ENCODE peak calls at places on chromosomes 6 and 20, in four cellular contexts. F is H1, S is IMR-90, H is mesendoderm. T is an unnamed sample.

GRCh38 chr6:53628354-53629119 is 37.0 kb downstream of the KLHL31 start:
- DNase-seq in H (no peak), S (peak; percentile 58), F (no peak), T (no peak)

GRCh38 chr6:36383608-36384007 is 3.9 kb downstream of the ETV7 start:
- DNase-seq in H (no peak), F (no peak), S (no peak), T (no peak)

GRCh38 chr6:16602035-16602434 is 159.2 kb downstream of the ATXN1 start:
- DNase-seq in H (no peak), S (no peak), F (no peak), T (no peak)

GRCh38 chr6:4460595-4461475 is 315.4 kb upstream of the CDYL start:
- DNase-seq in H (no peak), S (peak; percentile 44), F (no peak), T (no peak)

GRCh38 chr6:22113046-22113766 is 183.6 kb downstream of the PRL start:
- DNase-seq in F (no peak), S (peak; percentile 100), H (no peak), T (no peak)

GRCh38 chr20:38806855-38807655 is 1.6 kb downstream of the PPP1R16B start:
- DNase-seq in H (peak; percentile 15), S (no peak), F (peak; percentile 64), T (no peak)

GRCh38 chr6:41937881-41938574 is 3.6 kb downstream of the CCND3 start:
- DNase-seq in S (no peak), H (no peak), F (no peak), T (no peak)

GRCh38 chr6:16331328-16332174 is 93.2 kb downstream of the GMPR start:
- DNase-seq in H (peak; percentile 92), F (peak; percentile 75), S (peak; percentile 77), T (peak; percentile 74)

GRCh38 chr6:26022166-26022510 is 59.5 kb downstream of the TRIM38 start:
- DNase-seq in S (peak; percentile 88), H (peak; percentile 90), F (no peak), T (no peak)

GRCh38 chr6:69763763-69764162 is 33.0 kb downstream of the LMBRD1 start:
- DNase-seq in S (no peak), H (no peak), F (no peak), T (no peak)
- H4K5ac ChIP-seq in S (no peak overlapping the region), H (no peak overlapping the region), F (no peak overlapping the region), T (no peak overlapping the region)

GRCh38 chr6:149716584-149716983 is 1.3 kb downstream of the LATS1 start:
- DNase-seq in S (peak; percentile 20), F (no peak), H (no peak), T (no peak)
- H3K56ac ChIP-seq in S (no peak overlapping the region), F (no peak overlapping the region), H (peak overlapping the region; percentile 51), T (no peak overlapping the region)

GRCh38 chr6:138726066-138727060 is 47.2 kb upstream of the CCDC28A start:
- DNase-seq in H (no peak), F (no peak), S (peak; percentile 15), T (no peak)
- H2AK5ac ChIP-seq in H (no peak overlapping the region), F (no peak overlapping the region), S (peak overlapping the region; percentile 12), T (no peak overlapping the region)

GRCh38 chr6:42984001-42984923 is at the start of gene PPP2R5D:
- DNase-seq in F (peak; percentile 92), H (peak; percentile 100), S (peak; percentile 99), T (peak; percentile 99)
- H4K5ac ChIP-seq in F (no peak within 1 kb of the TSS), H (peak within 1 kb of the TSS; percentile 9), S (peak within 1 kb of the TSS; percentile 59), T (no peak within 1 kb of the TSS)

GRCh38 chr6:113405326-113406050 is 451.7 kb upstream of the MARCKS start:
- DNase-seq in F (no peak), S (no peak), H (no peak), T (no peak)

GRCh38 chr6:113401231-113401630 is 455.9 kb upstream of the MARCKS start:
- DNase-seq in F (no peak), S (no peak), H (no peak), T (no peak)

GRCh38 chr6:113406051-113406695 is 451.0 kb upstream of the MARCKS start:
- DNase-seq in H (no peak), S (no peak), F (no peak), T (no peak)

GRCh38 chr6:113402541-113402940 is 454.6 kb upstream of the MARCKS start:
- DNase-seq in F (no peak), S (no peak), H (no peak), T (no peak)

DNA sequence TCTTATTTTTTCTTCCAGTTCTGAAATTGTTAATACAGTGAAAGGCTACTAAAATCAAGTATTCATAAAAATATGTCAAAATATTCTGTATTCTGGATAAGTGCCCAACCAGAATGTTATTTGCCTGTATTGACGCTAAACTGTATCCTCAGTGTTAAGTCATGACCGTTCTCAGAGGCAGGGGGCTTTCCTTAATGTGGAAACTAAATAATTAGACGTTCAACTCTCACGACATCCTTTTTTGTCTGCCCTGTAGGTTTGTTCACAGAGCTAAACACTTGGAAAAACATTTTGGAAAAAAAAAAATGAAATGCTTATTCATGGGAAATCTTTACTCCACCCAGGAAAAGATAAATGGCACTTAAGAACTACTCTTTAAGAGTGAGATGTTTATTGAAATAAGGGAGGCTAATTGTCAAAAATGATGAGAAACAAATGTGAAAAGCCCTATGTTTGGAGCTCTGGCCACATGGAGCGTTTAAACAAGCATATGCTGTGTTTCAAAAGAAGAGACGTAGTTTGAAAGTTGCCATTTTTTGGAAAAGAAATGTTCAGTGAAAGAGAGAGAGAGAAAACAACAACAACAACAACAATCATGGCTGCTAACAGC is 453.1 kb upstream of the MARCKS start:
- DNase-seq in F (no peak), S (no peak), H (no peak), T (no peak)
- H3K56ac ChIP-seq in F (no peak overlapping the region), S (no peak overlapping the region), H (no peak overlapping the region), T (no peak overlapping the region)

DNA sequence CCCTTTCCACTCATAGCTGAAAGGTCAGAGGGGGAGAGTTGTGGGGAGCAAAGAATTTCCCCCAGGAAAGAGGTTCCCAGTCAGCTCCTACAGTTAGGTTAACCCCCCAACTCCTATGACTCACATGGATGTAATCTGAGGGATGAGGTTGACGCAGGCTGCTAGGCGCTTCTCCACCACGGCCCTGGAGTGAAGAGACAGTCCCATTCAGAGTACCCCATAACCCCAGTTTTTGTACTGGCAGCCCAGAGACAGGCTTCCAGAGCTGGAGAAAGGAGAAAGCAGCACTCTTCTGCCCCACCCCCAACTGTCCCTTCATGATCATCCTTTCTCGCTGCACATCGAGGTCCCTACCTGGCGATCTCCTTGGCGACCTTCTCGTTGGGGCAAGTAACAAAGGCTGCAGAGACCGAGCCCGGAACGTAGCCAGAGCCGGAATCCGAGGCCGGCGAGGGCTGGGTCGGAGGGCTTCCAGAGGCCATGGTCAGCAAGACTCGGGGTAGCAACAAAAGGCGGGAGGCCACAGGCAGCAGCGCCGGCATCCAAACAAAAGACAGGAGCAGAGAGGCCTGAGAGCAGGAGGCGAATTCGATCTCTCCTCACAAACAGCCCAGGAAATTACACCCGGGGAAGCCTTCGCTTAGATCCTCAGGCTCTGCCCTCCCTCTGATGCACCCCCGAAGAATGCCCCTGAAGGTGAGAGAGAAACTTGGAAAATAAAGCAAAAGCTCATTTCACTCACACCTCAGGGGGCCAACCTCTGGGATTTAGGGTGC is 592 bp downstream of the CUTA start:
- DNase-seq in S (peak; percentile 94), F (no peak), H (peak; percentile 46), T (peak; percentile 37)
- H2AK5ac ChIP-seq in S (peak overlapping the region; percentile 99), F (peak overlapping the region; percentile 66), H (no peak overlapping the region), T (no peak overlapping the region)

GRCh38 chr20:47276251-47276650 is 80.2 kb downstream of the ZMYND8 start:
- DNase-seq in H (no peak), F (no peak), S (no peak), T (no peak)

GRCh38 chr20:47275548-47275947 is 81.0 kb downstream of the ZMYND8 start:
- DNase-seq in S (no peak), H (no peak), F (no peak), T (no peak)

GRCh38 chr20:47273591-47274235 is 82.8 kb downstream of the ZMYND8 start:
- DNase-seq in H (no peak), S (peak; percentile 34), F (no peak), T (no peak)

GRCh38 chr20:47272893-47273590 is 83.5 kb downstream of the ZMYND8 start:
- DNase-seq in F (peak; percentile 57), H (peak; percentile 81), S (peak; percentile 71), T (peak; percentile 36)

GRCh38 chr20:47274449-47275108 is 81.9 kb downstream of the ZMYND8 start:
- DNase-seq in S (peak; percentile 97), F (no peak), H (peak; percentile 35), T (no peak)
- H4K5ac ChIP-seq in S (peak overlapping the region; percentile 91), F (no peak overlapping the region), H (no peak overlapping the region), T (no peak overlapping the region)

GRCh38 chr20:62216636-62217566 is 3.2 kb downstream of the HRH3 start:
- DNase-seq in F (no peak), H (no peak), S (no peak), T (no peak)

GRCh38 chr20:62219992-62220665 is at the start of gene HRH3:
- DNase-seq in H (peak; percentile 60), S (no peak), F (peak; percentile 80), T (peak; percentile 82)

GRCh38 chr20:62219101-62219991 is 732 bp downstream of the HRH3 start:
- DNase-seq in F (peak; percentile 67), S (no peak), H (no peak), T (peak; percentile 56)

GRCh38 chr20:62215991-62216635 is 4.0 kb downstream of the HRH3 start:
- DNase-seq in F (no peak), S (no peak), H (no peak), T (no peak)

DNA sequence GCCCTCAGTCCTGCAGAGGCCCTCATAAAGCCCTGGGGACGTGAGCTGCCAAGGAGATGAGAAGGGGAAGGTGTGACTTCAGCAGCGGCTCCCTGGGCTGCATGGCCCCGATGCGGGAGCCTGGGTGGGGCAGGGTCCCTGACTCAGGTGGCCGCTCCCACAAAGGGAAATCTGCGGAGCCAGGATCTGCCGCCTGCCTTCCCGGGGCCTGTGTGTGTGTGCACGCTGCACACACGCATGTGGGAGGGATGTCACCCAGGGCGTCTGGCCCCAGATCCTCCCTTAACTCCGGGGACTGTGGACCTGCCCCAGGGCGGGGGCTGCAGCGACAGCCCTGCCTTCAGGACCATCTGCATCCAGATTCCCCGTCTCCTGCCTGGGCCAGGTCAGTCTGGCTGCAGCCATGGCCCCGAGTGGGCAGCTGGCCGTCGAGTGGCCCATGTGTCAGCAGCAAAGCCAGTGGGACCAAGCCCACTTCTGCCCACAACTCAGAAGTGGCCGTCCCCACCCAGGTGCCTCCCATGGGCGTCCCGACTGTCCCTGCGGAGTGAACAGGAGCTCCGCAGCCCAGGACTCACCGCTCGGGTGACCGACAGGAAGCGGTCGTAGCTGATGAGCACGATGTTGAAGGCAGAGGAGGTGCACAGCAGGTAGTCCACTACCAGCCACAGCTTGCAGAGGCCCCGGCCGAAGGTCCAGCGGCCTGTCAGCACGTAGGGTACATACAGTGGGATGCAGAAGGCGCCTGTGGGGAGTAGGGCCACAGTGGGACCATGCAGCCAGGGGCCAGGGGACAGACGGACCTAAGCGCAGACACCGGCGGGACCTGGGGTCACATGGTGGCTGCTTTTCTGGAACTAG is 1.9 kb downstream of the HRH3 start:
- DNase-seq in H (no peak), S (no peak), F (no peak), T (no peak)
- H3K56ac ChIP-seq in H (no peak overlapping the region), S (no peak overlapping the region), F (no peak overlapping the region), T (no peak overlapping the region)

T was measured in H9.